ENCODE peak calls at places on chromosome 14, in six cellular contexts. P is H1, I is stomach, C is hepatocyte, X is fibroblast of villous mesenchyme, D is ovary. K is an unnamed sample.

GRCh38 chr14:27315477-27315876 is 717.6 kb upstream of the NOVA1 start:
- DNase-seq in P (no peak), I (no peak), C (no peak), X (no peak), D (no peak), K (no peak)

GRCh38 chr14:79407572-79407971 is 803.7 kb downstream of the DIO2 start:
- DNase-seq in P (no peak), I (no peak), C (no peak), X (no peak), D (no peak), K (no peak)

GRCh38 chr14:20720741-20721140 is 24.9 kb upstream of the EDDM3A start:
- DNase-seq in P (no peak), I (no peak), C (no peak), X (no peak), D (no peak), K (no peak)

GRCh38 chr14:33332497-33332896 is 393.8 kb downstream of the NPAS3 start:
- DNase-seq in P (no peak), I (no peak), C (no peak), X (no peak), D (no peak), K (no peak)

GRCh38 chr14:105848570-105848969 is 322.2 kb downstream of the TMEM121 start:
- DNase-seq in P (no peak), I (no peak), C (no peak), X (no peak), D (no peak), K (no peak)

GRCh38 chr14:71049435-71050147 is 142.3 kb downstream of the PCNX1 start:
- DNase-seq in P (no peak), I (no peak), C (no peak), X (peak), D (no peak), K (no peak)

GRCh38 chr14:36658091-36659009 is 3.3 kb upstream of the PAX9 start:
- DNase-seq in P (no peak), I (no peak), C (peak), X (no peak), D (no peak), K (no peak)

GRCh38 chr14:58535084-58535483 is 102.7 kb upstream of the DACT1 start:
- DNase-seq in P (no peak), I (no peak), C (no peak), X (peak), D (no peak), K (no peak)

GRCh38 chr14:91048676-91049075 is 11.8 kb downstream of the RPS6KA5 start:
- DNase-seq in P (no peak), I (no peak), C (no peak), X (no peak), D (no peak), K (no peak)

GRCh38 chr14:103137721-103138482 is 14.6 kb downstream of the TNFAIP2 start:
- DNase-seq in P (no peak), I (no peak), C (no peak), X (no peak), D (no peak), K (no peak)

DNA sequence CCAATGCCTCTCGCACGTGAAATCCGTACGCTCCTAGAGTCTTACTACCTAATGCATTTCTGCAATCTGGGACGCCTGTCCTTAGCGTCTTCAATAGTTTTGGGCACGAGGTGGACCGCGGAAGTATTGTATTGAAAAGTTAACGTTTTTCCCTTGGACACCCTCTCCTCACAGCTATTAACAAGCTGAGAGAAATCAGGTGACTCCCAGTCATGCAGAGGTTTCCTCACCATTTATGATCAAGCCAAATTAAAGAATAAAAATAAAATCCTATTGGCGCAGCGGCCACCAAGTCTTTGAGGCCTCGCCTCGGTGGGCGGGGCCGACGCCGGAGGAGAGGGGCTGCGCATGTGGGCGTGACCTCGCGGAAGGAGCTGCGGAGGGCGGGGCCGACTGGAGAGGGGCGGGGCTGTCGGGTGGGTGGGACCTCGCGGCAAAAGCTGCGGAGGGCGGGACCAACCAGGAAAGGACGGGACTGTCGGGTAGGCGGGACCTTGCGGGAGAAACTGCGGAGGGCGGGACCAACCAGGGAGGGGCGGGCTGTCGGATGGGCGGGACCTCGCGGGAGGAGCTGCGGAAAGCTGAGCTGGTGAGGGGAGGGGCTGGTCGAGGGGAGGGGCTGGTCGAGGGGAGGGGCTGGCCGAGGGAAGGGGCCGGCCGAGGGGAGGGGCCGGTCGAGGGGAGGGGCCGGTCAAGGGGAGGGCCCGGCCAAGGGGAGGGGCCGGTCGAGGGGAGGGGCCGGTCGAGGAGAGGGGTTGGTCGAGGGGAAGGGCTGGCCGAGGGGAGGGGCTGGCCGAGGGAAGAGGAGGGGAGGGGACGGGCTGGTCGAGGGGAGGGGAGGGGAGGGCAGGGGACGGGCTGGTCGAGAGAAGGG is 1.1 kb upstream of the PPP2R5C start:
- DNase-seq in P (peak), I (peak), C (peak), X (peak), D (peak), K (peak)
- H3K4me3 ChIP-seq in P (no peak), I (peak), C (no peak), X (peak), D (peak), K (peak)

DNA sequence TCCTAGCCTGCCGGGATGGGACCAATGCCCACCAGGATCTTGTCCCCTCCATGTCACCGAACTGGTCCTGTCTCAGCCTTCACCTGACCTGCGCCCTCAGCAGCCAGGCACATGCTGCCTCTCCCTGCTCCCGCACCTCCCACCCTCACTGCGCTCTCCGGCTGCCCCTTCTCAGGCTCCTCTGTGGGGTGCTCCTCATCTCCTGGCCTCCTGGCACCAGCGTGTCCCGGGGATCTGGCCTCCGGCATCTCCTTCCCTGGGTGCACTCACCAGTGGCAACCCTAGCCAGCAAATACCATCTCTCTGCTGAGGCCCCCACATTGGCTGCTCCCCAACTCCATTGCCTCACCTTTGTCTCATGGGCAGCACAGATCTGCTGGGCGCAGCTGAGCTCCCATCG is 29.0 kb downstream of the BEGAIN start:
- DNase-seq in P (no peak), I (no peak), C (no peak), X (no peak), D (no peak), K (no peak)
- H3K4me3 ChIP-seq in P (no peak), I (no peak), C (no peak), X (no peak), D (no peak), K (no peak)

DNA sequence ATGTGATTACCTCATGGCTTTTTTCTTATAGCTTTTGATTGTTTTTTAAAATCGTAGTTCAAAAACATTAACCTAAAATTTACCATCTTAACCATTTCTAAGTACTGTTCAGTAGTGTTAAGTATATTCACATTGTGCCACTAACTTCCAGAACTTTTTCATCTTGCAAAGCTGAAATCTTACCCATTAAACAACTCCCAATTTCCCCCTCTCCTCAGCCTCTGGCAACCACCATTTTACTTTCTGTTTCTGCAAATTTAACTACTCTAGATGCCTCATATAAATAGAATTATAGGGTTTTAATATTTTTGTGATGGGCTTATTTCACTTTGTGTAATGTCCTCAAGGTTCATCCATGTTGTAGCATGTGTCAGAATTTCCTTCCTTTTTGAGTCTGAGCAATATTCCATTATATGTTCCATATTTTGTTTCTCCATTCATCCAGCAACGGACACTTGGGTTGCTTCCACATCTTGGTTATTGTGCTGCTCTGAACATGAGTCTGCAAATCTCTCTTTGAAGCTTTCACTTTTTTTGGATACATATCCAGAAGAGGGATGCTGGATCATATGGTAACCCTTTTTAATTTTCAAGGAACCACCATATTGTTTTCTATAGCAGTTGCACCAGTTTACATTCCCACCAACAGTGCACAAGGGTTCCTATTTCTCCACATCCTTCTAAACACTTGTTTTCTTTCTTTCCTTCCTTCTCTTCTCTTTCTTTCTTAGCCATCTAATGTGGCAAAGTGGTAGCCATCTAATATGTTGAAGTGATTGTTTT is 5.0 kb downstream of the HIF1A start:
- DNase-seq in P (no peak), I (no peak), C (no peak), X (no peak), D (no peak), K (no peak)
- H3K4me3 ChIP-seq in P (no peak), I (no peak), C (peak), X (peak), D (no peak), K (peak)

GRCh38 chr14:75049731-75050201 is 1.5 kb downstream of the MLH3 start:
- DNase-seq in P (no peak), I (no peak), C (no peak), X (peak), D (no peak), K (no peak)
- H3K4me3 ChIP-seq in P (no peak), I (no peak), C (no peak), X (no peak), D (no peak), K (no peak)

DNA sequence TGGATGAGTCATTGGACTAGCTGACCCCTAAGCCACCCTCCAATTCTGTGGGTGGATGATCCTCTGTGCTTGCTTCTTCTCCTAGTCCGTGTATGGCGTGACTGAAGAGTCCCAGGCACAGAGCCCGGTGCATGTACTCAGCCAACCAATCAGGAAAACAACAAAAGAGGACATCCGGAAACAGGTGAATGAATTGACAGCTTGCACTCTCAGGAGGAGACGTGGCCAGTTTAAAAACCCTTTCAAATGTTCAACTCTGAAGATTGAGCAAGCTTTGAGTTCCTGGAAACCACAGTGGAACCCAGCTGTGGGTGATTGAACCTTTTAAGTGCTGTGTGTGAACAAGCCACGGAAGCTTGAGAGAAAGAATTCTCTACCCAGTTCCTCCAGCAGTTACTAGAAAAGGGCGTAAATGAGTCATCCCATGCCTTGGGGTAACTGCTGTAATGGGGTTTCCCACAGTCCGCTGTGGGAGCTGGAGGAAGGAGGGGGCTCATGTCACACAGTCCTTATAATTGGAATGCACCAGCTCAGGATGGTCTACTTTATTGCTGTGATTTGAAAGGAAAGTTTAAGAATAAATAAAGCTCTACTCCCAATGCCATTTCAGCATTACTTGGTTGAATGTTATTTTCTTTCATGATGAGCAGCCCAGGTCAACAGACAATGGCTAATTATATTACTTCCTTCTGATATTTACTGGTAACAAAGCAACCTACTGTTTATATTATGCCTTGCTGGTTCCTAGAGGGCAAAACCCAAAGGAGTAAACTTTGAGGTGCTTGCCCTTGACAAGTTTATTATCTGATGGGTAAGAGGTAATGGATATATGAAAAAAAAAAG is 417.0 kb downstream of the DPF3 start:
- DNase-seq in P (peak), I (no peak), C (peak), X (peak), D (no peak), K (peak)
- H3K4me3 ChIP-seq in P (no peak), I (no peak), C (no peak), X (no peak), D (no peak), K (no peak)

DNA sequence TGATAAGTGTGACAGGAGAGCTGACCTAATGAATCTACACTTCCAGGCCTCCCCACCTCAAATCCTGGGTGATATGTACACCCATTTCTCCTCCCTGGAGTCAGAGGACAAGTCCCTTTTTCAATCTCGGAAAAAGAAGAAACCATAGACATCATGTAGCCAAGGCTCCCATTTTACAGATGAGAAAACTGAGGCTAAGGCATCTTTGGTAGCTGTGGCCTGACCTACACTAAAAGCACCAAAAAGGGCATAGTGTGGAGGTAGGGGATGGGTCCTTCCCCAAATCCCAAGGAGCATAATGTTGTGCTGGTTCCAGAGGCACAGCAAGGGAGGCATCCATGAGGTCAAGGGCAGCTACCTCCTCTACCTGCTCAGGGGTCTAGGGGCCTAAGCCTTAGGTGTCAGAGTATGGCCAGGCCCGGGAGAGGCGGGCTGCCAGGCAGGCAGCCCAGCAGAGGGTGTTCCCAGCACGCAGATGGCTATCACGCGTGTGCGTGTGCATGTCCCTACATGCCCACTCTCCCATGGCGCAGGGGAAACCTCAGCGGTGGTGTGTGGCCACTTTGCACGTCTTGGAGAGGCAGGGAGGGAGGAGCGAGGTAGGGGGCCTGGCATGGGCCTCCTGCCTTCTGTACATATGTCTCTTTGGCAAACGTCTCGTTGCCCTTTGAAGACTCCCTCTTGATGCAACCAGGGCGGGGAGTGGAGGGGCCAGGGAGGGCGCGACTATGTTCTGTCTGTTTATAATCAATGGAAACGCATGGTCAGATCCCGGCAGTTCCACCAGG is 2.5 kb downstream of the PGF start:
- DNase-seq in P (no peak), I (no peak), C (peak), X (no peak), D (no peak), K (no peak)
- H3K4me3 ChIP-seq in P (no peak), I (no peak), C (no peak), X (peak), D (no peak), K (no peak)

DNA sequence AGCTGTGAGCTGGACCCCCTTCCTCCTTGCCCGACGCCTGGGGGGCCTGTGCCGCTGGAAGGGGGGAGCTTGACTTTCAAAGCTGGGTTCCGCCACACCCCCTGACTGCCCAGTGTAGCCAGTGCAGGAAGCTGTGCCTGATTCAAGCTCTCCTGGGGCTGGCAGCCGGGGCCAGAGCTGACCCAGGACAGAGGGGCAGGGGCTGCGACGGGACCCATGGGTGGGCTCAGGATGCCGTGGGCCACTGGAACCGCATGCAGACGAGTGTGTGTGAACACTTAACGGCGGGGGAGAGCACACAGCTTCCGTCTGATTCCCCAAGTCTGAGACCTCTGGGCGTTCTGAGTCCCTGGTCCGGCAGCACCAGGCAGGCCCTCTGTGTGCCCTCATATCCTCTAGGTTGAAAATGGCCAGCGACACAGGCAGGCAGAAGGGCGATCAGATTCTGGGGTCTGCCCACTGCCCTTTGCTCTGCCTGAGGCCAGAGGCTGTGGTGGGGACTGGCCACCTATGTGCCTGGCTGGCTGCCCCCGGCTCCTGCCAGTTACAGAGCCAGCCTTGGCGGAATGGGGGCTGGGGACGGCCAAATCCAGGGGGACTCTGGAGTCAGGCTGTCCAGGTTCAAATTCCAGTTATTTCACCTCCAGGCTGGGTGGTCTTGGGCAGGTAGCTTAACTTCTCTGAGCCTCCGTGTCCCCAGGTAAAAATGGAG is 54.0 kb downstream of the CYP46A1 start:
- DNase-seq in P (no peak), I (peak), C (no peak), X (no peak), D (no peak), K (no peak)
- H3K4me3 ChIP-seq in P (no peak), I (peak), C (no peak), X (peak), D (peak), K (peak)

DNA sequence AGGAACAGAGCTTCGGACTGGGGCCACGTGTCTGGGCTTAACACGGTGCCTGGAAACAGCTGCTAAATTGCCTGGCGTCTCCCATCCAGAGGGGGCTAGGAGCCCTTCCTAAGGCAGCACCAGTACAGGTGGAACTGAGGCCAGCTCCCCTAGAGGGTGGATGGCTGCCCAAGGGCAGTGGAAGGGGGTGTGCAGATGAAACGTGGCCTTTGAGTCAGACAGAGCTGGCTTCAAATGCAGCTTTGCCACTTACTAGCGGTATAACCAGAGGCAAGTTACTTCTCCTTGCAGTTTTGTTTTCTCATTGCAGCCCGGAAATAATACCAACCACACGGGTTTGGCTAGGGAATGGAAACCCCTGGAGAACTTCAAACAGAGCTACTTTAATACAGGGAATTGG is 59.3 kb upstream of the SLC24A4 start:
- DNase-seq in P (no peak), I (no peak), C (no peak), X (no peak), D (no peak), K (no peak)
- H3K4me3 ChIP-seq in P (no peak), I (no peak), C (no peak), X (no peak), D (no peak), K (no peak)

GRCh38 chr14:68947802-68948201 is 31.3 kb downstream of the ACTN1 start:
- DNase-seq in P (no peak), I (peak), C (peak), X (peak), D (peak), K (no peak)
- H3K4me3 ChIP-seq in P (no peak), I (no peak), C (no peak), X (no peak), D (no peak), K (no peak)

K was measured in kidney epithelial cell.